ENCODE peak calls at places on chromosomes 5 and 9, in seven cellular contexts. U is brain microvascular endothelial cell, K is H9, W is heart right ventricle, G is progenitor cell of endocrine pancreas, J is upper lobe of right lung, O is psoas muscle. S is an unnamed sample.

GRCh38 chr9:122095010-122095767 is 2.1 kb upstream of the TTLL11 start:
- DNase-seq in U (peak; percentile 72), K (peak; percentile 65), W (no peak), G (peak; percentile 34), J (no peak), O (no peak), S (peak; percentile 58)

GRCh38 chr5:159104058-159104651 is 4.4 kb upstream of the EBF1 start:
- DNase-seq in U (peak; percentile 53), K (peak; percentile 65), W (peak; percentile 43), G (no peak), J (peak; percentile 63), O (no peak), S (peak; percentile 64)

GRCh38 chr9:97811534-97812246 is 41.3 kb upstream of the FOXE1 start:
- DNase-seq in U (peak; percentile 42), K (no peak), W (no peak), G (no peak), J (no peak), O (no peak), S (no peak)

GRCh38 chr5:1510151-1510561 is 13.6 kb downstream of the LPCAT1 start:
- DNase-seq in U (no peak), K (peak; percentile 18), W (peak; percentile 2), G (no peak), J (peak; percentile 55), O (peak; percentile 7), S (no peak)

GRCh38 chr5:83118471-83118870 is 41.1 kb downstream of the XRCC4 start:
- DNase-seq in U (no peak), K (no peak), W (no peak), G (no peak), J (no peak), O (no peak), S (no peak)

GRCh38 chr5:16271851-16272250 is 92.3 kb upstream of the MARCHF11 start:
- DNase-seq in U (no peak), K (no peak), W (no peak), G (no peak), J (no peak), O (no peak), S (no peak)

GRCh38 chr9:75061169-75061568 is 26.8 kb downstream of the NMRK1 start:
- DNase-seq in U (no peak), K (no peak), W (no peak), G (no peak), J (no peak), O (no peak), S (no peak)

GRCh38 chr5:7683753-7684152 is 167.2 kb downstream of the CFAP90 start:
- DNase-seq in U (no peak), K (no peak), W (no peak), G (no peak), J (no peak), O (no peak), S (no peak)

GRCh38 chr9:33223696-33224095 is 16.3 kb upstream of the SPINK4 start:
- DNase-seq in U (no peak), K (no peak), W (no peak), G (no peak), J (no peak), O (no peak), S (no peak)

GRCh38 chr5:157130933-157131332 is 11.7 kb downstream of the MED7 start:
- DNase-seq in U (peak; percentile 9), K (no peak), W (no peak), G (no peak), J (no peak), O (no peak), S (no peak)

GRCh38 chr5:134115806-134116175 is 1.3 kb downstream of the TCF7 start:
- DNase-seq in U (no peak), K (no peak), W (no peak), G (peak; percentile 24), J (no peak), O (no peak), S (peak; percentile 26)

GRCh38 chr5:148011407-148012124 is 52.2 kb upstream of the SPINK5 start:
- DNase-seq in U (peak; percentile 14), K (no peak), W (no peak), G (no peak), J (no peak), O (no peak), S (no peak)

GRCh38 chr5:9380108-9380507 is 165.8 kb downstream of the SEMA5A start:
- DNase-seq in U (no peak), K (no peak), W (no peak), G (no peak), J (no peak), O (no peak), S (no peak)

GRCh38 chr9:76441551-76442322 is 17.2 kb upstream of the GCNT1 start:
- DNase-seq in U (peak; percentile 73), K (no peak), W (no peak), G (no peak), J (no peak), O (no peak), S (no peak)

GRCh38 chr9:7970666-7971335 is 171.2 kb upstream of the DMAC1 start:
- DNase-seq in U (no peak), K (no peak), W (no peak), G (no peak), J (no peak), O (no peak), S (no peak)

GRCh38 chr5:150181766-150182545 is 7.9 kb upstream of the SLC6A7 start:
- DNase-seq in U (no peak), K (no peak), W (no peak), G (no peak), J (no peak), O (no peak), S (no peak)

GRCh38 chr5:124193371-124193789 is 553.1 kb downstream of the ZNF608 start:
- DNase-seq in U (peak; percentile 51), K (no peak), W (no peak), G (no peak), J (no peak), O (no peak), S (no peak)

GRCh38 chr9:98983295-98984268 is 39.9 kb downstream of the COL15A1 start:
- DNase-seq in U (peak; percentile 90), K (no peak), W (no peak), G (no peak), J (no peak), O (no peak), S (no peak)

GRCh38 chr5:53424691-53425597 is 55.5 kb upstream of the FST start:
- DNase-seq in U (no peak), K (no peak), W (no peak), G (no peak), J (no peak), O (no peak), S (no peak)

GRCh38 chr5:53427965-53428364 is 52.5 kb upstream of the FST start:
- DNase-seq in U (no peak), K (no peak), W (no peak), G (no peak), J (no peak), O (no peak), S (no peak)

GRCh38 chr5:53426517-53426839 is 54.0 kb upstream of the FST start:
- DNase-seq in U (no peak), K (no peak), W (no peak), G (no peak), J (no peak), O (no peak), S (no peak)

GRCh38 chr5:53426878-53427277 is 53.6 kb upstream of the FST start:
- DNase-seq in U (no peak), K (no peak), W (no peak), G (no peak), J (no peak), O (no peak), S (no peak)

DNA sequence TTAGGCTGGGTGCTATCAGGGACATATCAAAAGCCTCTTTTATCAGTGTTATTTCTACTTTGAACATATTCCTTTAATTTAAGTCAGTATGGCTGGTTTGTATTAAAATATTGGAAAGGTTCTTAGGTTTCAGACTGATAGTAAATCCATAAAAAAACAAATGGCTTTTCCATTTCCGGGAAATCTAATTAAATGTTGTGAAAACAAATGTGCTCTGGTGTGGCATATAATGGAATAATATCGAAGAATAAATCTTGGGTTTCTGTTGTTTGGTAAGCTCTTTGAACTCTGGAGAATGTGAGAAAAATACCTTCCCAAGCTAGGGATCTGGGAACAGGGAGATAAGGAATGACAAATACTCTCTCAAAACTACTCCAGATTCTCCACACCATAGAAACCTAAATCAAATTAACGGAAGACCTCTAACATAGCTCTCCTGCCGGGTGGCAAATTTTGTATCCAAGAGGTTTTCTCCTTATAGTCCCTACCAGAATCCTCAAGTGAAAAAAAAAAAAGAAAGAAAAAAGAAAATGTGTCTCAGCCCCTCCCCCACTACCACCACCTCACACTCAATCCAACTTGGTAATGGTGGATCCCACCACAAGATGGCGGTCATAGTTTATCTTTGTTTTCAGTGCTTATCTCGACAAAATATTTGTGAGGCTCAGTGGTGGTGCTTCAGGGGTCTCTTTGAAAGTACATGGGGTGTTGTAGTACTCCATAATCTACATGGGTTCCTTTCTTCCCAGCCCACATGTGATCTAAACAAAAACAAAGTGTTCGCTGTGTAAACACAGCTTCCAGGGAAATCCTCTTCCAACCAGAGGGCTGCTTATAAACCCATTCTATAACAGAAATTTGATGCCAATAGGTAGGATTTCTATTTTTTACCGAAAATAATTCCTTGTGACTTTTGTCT is 54.6 kb upstream of the FST start:
- DNase-seq in U (no peak), K (peak; percentile 64), W (no peak), G (no peak), J (no peak), O (no peak), S (peak; percentile 63)
- TF ChIP-seq CTCF in U (peak; percentile 39), K (peak; percentile 83), W (peak; percentile 13), G (peak; percentile 50), J (peak; percentile 11), O (peak; percentile 37), S (peak; percentile 52)

GRCh38 chr9:4152876-4153275 is 147.0 kb downstream of the GLIS3 start:
- DNase-seq in U (no peak), K (no peak), W (no peak), G (no peak), J (no peak), O (no peak), S (no peak)
- TF ChIP-seq CTCF in U (peak; percentile 2), K (no peak), W (no peak), G (no peak), J (no peak), O (no peak), S (no peak)

GRCh38 chr9:37667706-37668672 is 17.2 kb downstream of the FRMPD1 start:
- DNase-seq in U (no peak), K (peak; percentile 71), W (no peak), G (no peak), J (no peak), O (peak; percentile 34), S (peak; percentile 38)
- TF ChIP-seq CTCF in U (peak; percentile 49), K (peak; percentile 66), W (no peak), G (peak; percentile 47), J (no peak), O (peak; percentile 25), S (peak; percentile 27)

GRCh38 chr9:112971415-112971814 is 40.6 kb downstream of the ZNF883 start:
- DNase-seq in U (no peak), K (peak; percentile 57), W (no peak), G (no peak), J (no peak), O (no peak), S (peak; percentile 14)

GRCh38 chr9:112969730-112970129 is 42.3 kb downstream of the ZNF883 start:
- DNase-seq in U (no peak), K (no peak), W (no peak), G (no peak), J (no peak), O (no peak), S (no peak)

DNA sequence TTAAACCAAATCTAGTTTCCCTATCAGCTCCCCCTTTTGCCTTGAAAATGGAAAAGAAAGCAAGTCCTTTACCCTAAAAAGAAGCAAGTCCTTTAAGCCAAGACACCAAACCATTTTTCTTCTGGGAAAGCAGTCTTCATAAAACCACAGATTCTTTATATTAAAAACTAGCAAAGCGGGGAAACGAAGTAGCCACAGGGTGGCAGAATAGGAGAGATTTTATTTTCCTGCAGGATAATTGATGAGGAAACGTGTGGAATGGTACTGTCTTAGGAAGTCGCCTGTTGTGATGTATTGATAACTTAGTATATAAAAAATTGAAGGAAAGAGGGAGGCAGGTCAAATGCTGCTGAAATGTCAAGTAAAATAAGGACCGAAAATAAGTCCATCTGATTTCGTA is 41.1 kb downstream of the ZNF883 start:
- DNase-seq in U (no peak), K (no peak), W (no peak), G (no peak), J (no peak), O (no peak), S (no peak)
- TF ChIP-seq CTCF in U (peak; percentile 22), K (no peak), W (no peak), G (no peak), J (no peak), O (no peak), S (no peak)

S was measured in nephron progenitor cell.